ENCODE peak calls at places on chromosome 1, in five cellular contexts. S, J, T, Y and B are unnamed samples.

GRCh38 chr1:25501235-25502058 is 42.0 kb upstream of the LDLRAP1 start:
- DNase-seq in J (no peak), Y (peak), S (no peak), T (no peak), B (peak)

GRCh38 chr1:229716064-229716463 is 90.0 kb downstream of the URB2 start:
- DNase-seq in Y (no peak), T (no peak), S (no peak), J (no peak), B (no peak)

GRCh38 chr1:39116868-39117728 is 87.4 kb upstream of the MACF1 start:
- DNase-seq in S (no peak), Y (peak), T (no peak), J (no peak), B (no peak)

GRCh38 chr1:217004776-217005436 is 281.7 kb upstream of the ESRRG start:
- DNase-seq in S (no peak), J (no peak), T (no peak), Y (no peak), B (no peak)

GRCh38 chr1:205632374-205633169 is 761 bp upstream of the ELK4 start:
- DNase-seq in T (no peak), S (no peak), Y (peak), J (no peak), B (no peak)

GRCh38 chr1:153277852-153278251 is 18.4 kb downstream of the LORICRIN start:
- DNase-seq in Y (no peak), J (no peak), T (no peak), S (peak), B (no peak)

GRCh38 chr1:170604065-170604464 is 59.9 kb upstream of the PRRX1 start:
- DNase-seq in S (no peak), Y (peak), J (no peak), T (no peak), B (no peak)

GRCh38 chr1:44811714-44812151 is 3.4 kb downstream of the BTBD19 start:
- DNase-seq in T (peak), S (no peak), J (no peak), Y (peak), B (no peak)

GRCh38 chr1:203268901-203269653 is 36.2 kb upstream of the BTG2 start:
- DNase-seq in S (peak), J (no peak), Y (peak), T (no peak), B (no peak)

GRCh38 chr1:167687919-167688519 is 33.8 kb upstream of the MPZL1 start:
- DNase-seq in S (peak), T (peak), J (peak), Y (peak), B (peak)

GRCh38 chr1:220113136-220113695 is 19.3 kb downstream of the IARS2 start:
- DNase-seq in S (peak), Y (peak), T (no peak), J (no peak), B (no peak)

GRCh38 chr1:85340427-85340826 is 64.0 kb upstream of the BCL10 start:
- DNase-seq in S (no peak), J (no peak), T (no peak), Y (no peak), B (no peak)

GRCh38 chr1:150017206-150017750 is 6.8 kb upstream of the OTUD7B start:
- DNase-seq in Y (no peak), J (no peak), T (peak), S (no peak), B (no peak)

GRCh38 chr1:7420098-7420445 is 351.0 kb upstream of the VAMP3 start:
- DNase-seq in Y (no peak), S (no peak), J (peak), T (peak), B (no peak)

GRCh38 chr1:119631433-119632102 is 16.5 kb downstream of the ZNF697 start:
- DNase-seq in Y (peak), S (no peak), T (peak), J (no peak), B (peak)

GRCh38 chr1:15702722-15703550 is 18.8 kb downstream of the PLEKHM2 start:
- DNase-seq in Y (peak), S (no peak), T (peak), J (no peak), B (no peak)

GRCh38 chr1:186315585-186315984 is 59.5 kb downstream of the TPR start:
- DNase-seq in T (no peak), S (no peak), Y (no peak), J (no peak), B (no peak)

GRCh38 chr1:152052606-152053005 is 15.8 kb upstream of the S100A11 start:
- DNase-seq in T (peak), Y (peak), J (peak), S (peak), B (peak)

GRCh38 chr1:3903141-3904005 is 3.3 kb upstream of the C1orf174 start:
- DNase-seq in S (no peak), Y (no peak), J (peak), T (peak), B (no peak)

GRCh38 chr1:59367269-59368006 is 70.5 kb downstream of the FGGY start:
- DNase-seq in Y (peak), S (no peak), T (peak), J (no peak), B (peak)

GRCh38 chr1:93829061-93829460 is 49.9 kb downstream of the DNTTIP2 start:
- DNase-seq in J (no peak), Y (no peak), S (no peak), T (no peak), B (no peak)

GRCh38 chr1:218171302-218171893 is 113.7 kb upstream of the RRP15 start:
- DNase-seq in J (no peak), Y (peak), T (no peak), S (no peak), B (peak)

GRCh38 chr1:2988256-2988655 is 33.0 kb upstream of the ACTRT2 start:
- DNase-seq in T (no peak), S (no peak), J (no peak), Y (no peak), B (no peak)

GRCh38 chr1:83555871-83556270 is 443.1 kb downstream of the TTLL7 start:
- DNase-seq in J (no peak), T (no peak), Y (no peak), S (no peak), B (no peak)

GRCh38 chr1:37471345-37472231 is 2.8 kb upstream of the ZC3H12A start:
- DNase-seq in Y (peak), S (no peak), T (peak), J (no peak), B (peak)

GRCh38 chr1:36119451-36119850 is 5.6 kb downstream of the COL8A2 start:
- DNase-seq in J (no peak), T (no peak), S (no peak), Y (peak), B (no peak)

GRCh38 chr1:156319664-156320063 is 18.4 kb downstream of the CCT3 start:
- DNase-seq in S (peak), Y (peak), J (no peak), T (no peak), B (no peak)

GRCh38 chr1:19062258-19063029 is 106.0 kb upstream of the IFFO2 start:
- DNase-seq in S (no peak), Y (no peak), J (no peak), T (no peak), B (no peak)